ENCODE peak calls at places on chromosomes 7 and 10, in five cellular contexts. One of them, this sample, is unnamed.

GRCh38 chr10:36802523-36803153 is 322.8 kb upstream of the ANKRD30A start:
- DNase-seq in IMR-90: peak
- DNase-seq in H9: no peak
- DNase-seq in H1: no peak
- DNase-seq in neuronal stem cell: no peak
- DNase-seq in this sample: peak

GRCh38 chr7:116328161-116328560 is 117.8 kb downstream of the TES start:
- DNase-seq in IMR-90: no peak
- DNase-seq in H9: no peak
- DNase-seq in H1: no peak
- DNase-seq in neuronal stem cell: no peak
- DNase-seq in this sample: peak

GRCh38 chr10:3687510-3688081 is 97.4 kb downstream of the KLF6 start:
- DNase-seq in IMR-90: peak
- DNase-seq in H9: no peak
- DNase-seq in H1: no peak
- DNase-seq in neuronal stem cell: no peak
- DNase-seq in this sample: no peak

GRCh38 chr10:52146766-52147165 is 167.3 kb upstream of the DKK1 start:
- DNase-seq in IMR-90: peak
- DNase-seq in H9: no peak
- DNase-seq in H1: no peak
- DNase-seq in neuronal stem cell: no peak
- DNase-seq in this sample: peak

GRCh38 chr7:88307412-88307811 is 718 bp upstream of the STEAP4 start:
- DNase-seq in IMR-90: no peak
- DNase-seq in H9: no peak
- DNase-seq in H1: no peak
- DNase-seq in neuronal stem cell: no peak
- DNase-seq in this sample: no peak

GRCh38 chr7:28149291-28150101 is 31.1 kb downstream of the JAZF1 start:
- DNase-seq in IMR-90: no peak
- DNase-seq in H9: no peak
- DNase-seq in H1: no peak
- DNase-seq in neuronal stem cell: no peak
- DNase-seq in this sample: no peak

GRCh38 chr7:135763261-135763660 is 14.6 kb upstream of the FAM180A start:
- DNase-seq in IMR-90: peak
- DNase-seq in H9: no peak
- DNase-seq in H1: no peak
- DNase-seq in neuronal stem cell: no peak
- DNase-seq in this sample: no peak

GRCh38 chr7:107044347-107045194 is at the start of gene PRKAR2B:
- DNase-seq in IMR-90: peak
- DNase-seq in H9: peak
- DNase-seq in H1: peak
- DNase-seq in neuronal stem cell: peak
- DNase-seq in this sample: peak

GRCh38 chr7:149864751-149865150 is 9.0 kb upstream of the ATP6V0E2 start:
- DNase-seq in IMR-90: no peak
- DNase-seq in H9: no peak
- DNase-seq in H1: no peak
- DNase-seq in neuronal stem cell: no peak
- DNase-seq in this sample: no peak

GRCh38 chr10:130631139-130631864 is 495.1 kb downstream of the GLRX3 start:
- DNase-seq in IMR-90: no peak
- DNase-seq in H9: no peak
- DNase-seq in H1: no peak
- DNase-seq in neuronal stem cell: no peak
- DNase-seq in this sample: no peak

GRCh38 chr10:87750001-87750651 is 67.9 kb downstream of the ATAD1 start:
- DNase-seq in IMR-90: peak
- DNase-seq in H9: no peak
- DNase-seq in H1: no peak
- DNase-seq in neuronal stem cell: no peak
- DNase-seq in this sample: peak

GRCh38 chr10:110392860-110393732 is 88.4 kb upstream of the SMNDC1 start:
- DNase-seq in IMR-90: peak
- DNase-seq in H9: no peak
- DNase-seq in H1: no peak
- DNase-seq in neuronal stem cell: no peak
- DNase-seq in this sample: peak

GRCh38 chr10:117956972-117957371 is 89.8 kb downstream of the RAB11FIP2 start:
- DNase-seq in IMR-90: no peak
- DNase-seq in H9: no peak
- DNase-seq in H1: no peak
- DNase-seq in neuronal stem cell: no peak
- DNase-seq in this sample: no peak

GRCh38 chr7:20454202-20454601 is 123.5 kb downstream of the ITGB8 start:
- DNase-seq in IMR-90: no peak
- DNase-seq in H9: no peak
- DNase-seq in H1: no peak
- DNase-seq in neuronal stem cell: no peak
- DNase-seq in this sample: no peak

GRCh38 chr7:82284936-82285519 is 158.5 kb downstream of the CACNA2D1 start:
- DNase-seq in IMR-90: no peak
- DNase-seq in H9: peak
- DNase-seq in H1: no peak
- DNase-seq in neuronal stem cell: no peak
- DNase-seq in this sample: no peak

GRCh38 chr10:3887885-3888476 is 103.0 kb upstream of the KLF6 start:
- DNase-seq in IMR-90: peak
- DNase-seq in H9: peak
- DNase-seq in H1: no peak
- DNase-seq in neuronal stem cell: peak
- DNase-seq in this sample: peak

GRCh38 chr10:103382769-103383168 is 13.5 kb downstream of the ATP5MK start:
- DNase-seq in IMR-90: no peak
- DNase-seq in H9: no peak
- DNase-seq in H1: no peak
- DNase-seq in neuronal stem cell: no peak
- DNase-seq in this sample: no peak

GRCh38 chr10:66916030-66916429 is 9.8 kb upstream of the LRRTM3 start:
- DNase-seq in IMR-90: no peak
- DNase-seq in H9: no peak
- DNase-seq in H1: no peak
- DNase-seq in neuronal stem cell: no peak
- DNase-seq in this sample: no peak

GRCh38 chr7:107742678-107743566 is 1.0 kb upstream of the CBLL1 start:
- DNase-seq in IMR-90: no peak
- DNase-seq in H9: peak
- DNase-seq in H1: no peak
- DNase-seq in neuronal stem cell: peak
- DNase-seq in this sample: no peak

GRCh38 chr7:74207586-74207985 is 2.2 kb upstream of the LAT2 start:
- DNase-seq in IMR-90: no peak
- DNase-seq in H9: no peak
- DNase-seq in H1: no peak
- DNase-seq in neuronal stem cell: no peak
- DNase-seq in this sample: no peak

GRCh38 chr10:71796749-71797405 is 23.6 kb upstream of the VSIR start:
- DNase-seq in IMR-90: no peak
- DNase-seq in H9: peak
- DNase-seq in H1: no peak
- DNase-seq in neuronal stem cell: no peak
- DNase-seq in this sample: no peak

GRCh38 chr7:91240546-91240945 is 23.7 kb upstream of the FZD1 start:
- DNase-seq in IMR-90: peak
- DNase-seq in H9: no peak
- DNase-seq in H1: no peak
- DNase-seq in neuronal stem cell: no peak
- DNase-seq in this sample: peak
- H2BK5ac ChIP-seq in IMR-90: peak
- H2BK5ac ChIP-seq in H9: no peak
- H2BK5ac ChIP-seq in H1: no peak
- H2BK5ac ChIP-seq in neuronal stem cell: no peak
- H2BK5ac ChIP-seq in this sample: no peak

GRCh38 chr10:89283174-89283987 is 18.5 kb upstream of the IFIT2 start:
- DNase-seq in IMR-90: peak
- DNase-seq in H9: no peak
- DNase-seq in H1: no peak
- DNase-seq in neuronal stem cell: no peak
- DNase-seq in this sample: peak
- H2AFZ ChIP-seq in IMR-90: peak
- H2AFZ ChIP-seq in H9: peak
- H2AFZ ChIP-seq in H1: peak
- H2AFZ ChIP-seq in neuronal stem cell: peak
- H2AFZ ChIP-seq in this sample: no peak

DNA sequence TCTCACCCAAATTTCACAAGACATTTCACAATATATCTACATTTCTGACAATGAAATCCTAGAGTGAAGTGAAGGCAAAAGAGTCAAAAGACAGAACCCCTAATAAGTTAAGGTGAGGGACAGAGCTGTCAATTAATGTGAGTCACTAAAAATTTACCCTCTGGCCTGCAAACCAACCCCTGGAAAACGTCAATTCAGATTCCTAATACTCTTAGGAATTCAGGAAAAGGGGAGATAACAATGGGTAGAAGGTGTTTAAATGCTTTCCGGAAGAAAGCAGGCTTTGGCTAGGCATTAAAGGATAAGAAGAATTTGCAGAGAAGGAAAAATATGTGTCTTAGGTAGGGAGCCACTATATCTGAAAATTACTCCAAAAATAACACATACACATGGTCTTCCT is 299.6 kb downstream of the INHBA start:
- DNase-seq in IMR-90: no peak
- DNase-seq in H9: no peak
- DNase-seq in H1: no peak
- DNase-seq in neuronal stem cell: peak
- DNase-seq in this sample: no peak
- H3K4me2 ChIP-seq in IMR-90: no peak
- H3K4me2 ChIP-seq in H9: no peak
- H3K4me2 ChIP-seq in H1: no peak
- H3K4me2 ChIP-seq in neuronal stem cell: no peak
- H3K4me2 ChIP-seq in this sample: no peak

DNA sequence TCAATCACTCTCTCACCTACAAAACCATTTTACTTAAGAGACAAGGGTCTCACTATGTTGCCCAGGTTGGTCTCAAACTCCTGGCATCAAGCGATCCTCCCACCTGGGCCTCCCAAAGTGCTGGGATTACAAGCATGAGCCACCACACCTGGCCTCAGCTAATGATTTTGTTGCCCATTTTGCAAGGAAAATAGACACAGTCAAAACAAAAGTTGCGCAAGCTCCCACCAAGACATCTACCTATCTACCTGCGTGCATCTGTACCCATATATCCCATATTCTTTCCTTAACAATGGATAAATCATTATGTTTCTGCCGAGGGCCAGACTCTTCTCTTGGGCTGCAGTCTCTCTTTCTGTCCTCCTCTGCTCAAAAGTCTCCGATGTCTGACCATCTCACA is 67.3 kb downstream of the APBB1IP start:
- DNase-seq in IMR-90: no peak
- DNase-seq in H9: no peak
- DNase-seq in H1: no peak
- DNase-seq in neuronal stem cell: no peak
- DNase-seq in this sample: no peak
- H2BK5ac ChIP-seq in IMR-90: no peak
- H2BK5ac ChIP-seq in H9: no peak
- H2BK5ac ChIP-seq in H1: no peak
- H2BK5ac ChIP-seq in neuronal stem cell: no peak
- H2BK5ac ChIP-seq in this sample: no peak

This sample was measured in mesenchymal stem cell.